ENCODE peak calls at places on chromosomes 2 and 18, in six cellular contexts. O is PC-3, U is HCT116, M is dorsolateral prefrontal cortex, I is tibial artery, W is upper lobe of right lung. Z is an unnamed sample.

GRCh38 chr2:86822668-86823067 is 32.0 kb upstream of the CD8A start:
- DNase-seq in O (no peak), U (no peak), M (no peak), I (no peak), W (no peak), Z (no peak)

GRCh38 chr2:70460333-70460732 is 93.3 kb downstream of the TGFA start:
- DNase-seq in O (peak), U (no peak), M (no peak), I (no peak), W (no peak), Z (no peak)

GRCh38 chr2:36734304-36734703 is 37.8 kb downstream of the VIT start:
- DNase-seq in O (no peak), U (no peak), M (no peak), I (no peak), W (no peak), Z (no peak)

GRCh38 chr2:25528173-25528572 is 145.2 kb downstream of the DTNB start:
- DNase-seq in O (peak), U (no peak), M (no peak), I (no peak), W (no peak), Z (no peak)

GRCh38 chr2:192030289-192030688 is 164.4 kb downstream of the TMEFF2 start:
- DNase-seq in O (no peak), U (no peak), M (no peak), I (no peak), W (no peak), Z (no peak)

GRCh38 chr2:190682168-190682567 is 33.3 kb downstream of the NAB1 start:
- DNase-seq in O (peak), U (peak), M (no peak), I (no peak), W (no peak), Z (no peak)

GRCh38 chr2:38499921-38500634 is 102.7 kb downstream of the HNRNPLL start:
- DNase-seq in O (no peak), U (no peak), M (no peak), I (peak), W (no peak), Z (no peak)

GRCh38 chr2:227164745-227165350 is 424 bp downstream of the COL4A3 start:
- DNase-seq in O (peak), U (no peak), M (no peak), I (no peak), W (peak), Z (no peak)

GRCh38 chr2:85106489-85107180 is 26.6 kb upstream of the TCF7L1 start:
- DNase-seq in O (peak), U (no peak), M (no peak), I (no peak), W (no peak), Z (no peak)

GRCh38 chr2:238237441-238237840 is 2.4 kb downstream of the HES6 start:
- DNase-seq in O (no peak), U (no peak), M (no peak), I (no peak), W (peak), Z (no peak)

GRCh38 chr2:40760071-40760666 is 308.3 kb upstream of the SLC8A1 start:
- DNase-seq in O (peak), U (peak), M (no peak), I (peak), W (no peak), Z (no peak)

GRCh38 chr2:55311444-55311870 is 42.4 kb upstream of the MTIF2 start:
- DNase-seq in O (peak), U (no peak), M (no peak), I (no peak), W (no peak), Z (no peak)

GRCh38 chr18:26088482-26088881 is 1.9 kb downstream of the SS18 start:
- DNase-seq in O (peak), U (no peak), M (no peak), I (no peak), W (no peak), Z (no peak)

GRCh38 chr2:111706481-111707001 is 177.5 kb downstream of the ANAPC1 start:
- DNase-seq in O (no peak), U (no peak), M (no peak), I (no peak), W (no peak), Z (no peak)

GRCh38 chr2:169961911-169962310 is 134.7 kb downstream of the UBR3 start:
- DNase-seq in O (no peak), U (no peak), M (no peak), I (peak), W (peak), Z (no peak)

GRCh38 chr2:176063958-176064357 is 19.8 kb downstream of the EVX2 start:
- DNase-seq in O (no peak), U (no peak), M (no peak), I (no peak), W (no peak), Z (no peak)

GRCh38 chr2:165328272-165328671 is 89.1 kb downstream of the SCN2A start:
- DNase-seq in O (no peak), U (no peak), M (no peak), I (no peak), W (no peak), Z (no peak)

GRCh38 chr2:8303322-8303832 is 378.5 kb upstream of the ID2 start:
- DNase-seq in O (no peak), U (no peak), M (peak), I (peak), W (peak), Z (no peak)

GRCh38 chr18:54223568-54224241 is 764 bp downstream of the MBD2 start:
- DNase-seq in O (peak), U (peak), M (peak), I (peak), W (peak), Z (no peak)

GRCh38 chr18:22177496-22177866 is 8.1 kb downstream of the GATA6 start:
- DNase-seq in O (no peak), U (no peak), M (no peak), I (no peak), W (no peak), Z (no peak)

GRCh38 chr18:22180722-22181121 is 11.3 kb downstream of the GATA6 start:
- DNase-seq in O (no peak), U (no peak), M (no peak), I (no peak), W (no peak), Z (no peak)

GRCh38 chr18:22176622-22177495 is 7.5 kb downstream of the GATA6 start:
- DNase-seq in O (no peak), U (no peak), M (no peak), I (peak), W (peak), Z (no peak)

GRCh38 chr18:22179631-22180030 is 10.2 kb downstream of the GATA6 start:
- DNase-seq in O (no peak), U (no peak), M (no peak), I (no peak), W (no peak), Z (no peak)

GRCh38 chr18:22179174-22179573 is 9.8 kb downstream of the GATA6 start:
- DNase-seq in O (peak), U (no peak), M (no peak), I (no peak), W (no peak), Z (no peak)
- H3K27ac ChIP-seq in O (no peak), U (no peak), M (no peak), I (peak), W (peak), Z (no peak)

DNA sequence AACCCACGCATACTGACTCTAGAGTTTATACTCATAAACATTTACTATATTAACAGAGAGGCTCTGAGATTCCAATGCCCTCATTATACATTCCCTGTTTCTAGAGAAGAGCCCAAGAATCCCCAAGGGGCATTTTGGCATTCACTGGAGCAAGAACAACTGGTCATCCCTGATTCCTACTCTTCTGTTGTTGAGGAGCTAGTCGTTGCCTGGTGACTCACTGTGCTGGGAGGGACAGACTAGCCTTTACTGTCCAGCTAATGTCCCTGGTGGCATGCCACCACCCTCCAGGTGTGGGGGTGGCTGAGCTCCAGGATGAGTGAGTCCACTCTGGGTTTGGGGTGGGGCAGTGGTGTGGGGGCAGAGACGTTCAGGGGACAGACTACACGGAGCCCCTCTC is 49.2 kb downstream of the RHOB start:
- DNase-seq in O (peak), U (peak), M (no peak), I (peak), W (peak), Z (no peak)
- H3K27ac ChIP-seq in O (peak), U (no peak), M (no peak), I (no peak), W (no peak), Z (no peak)

DNA sequence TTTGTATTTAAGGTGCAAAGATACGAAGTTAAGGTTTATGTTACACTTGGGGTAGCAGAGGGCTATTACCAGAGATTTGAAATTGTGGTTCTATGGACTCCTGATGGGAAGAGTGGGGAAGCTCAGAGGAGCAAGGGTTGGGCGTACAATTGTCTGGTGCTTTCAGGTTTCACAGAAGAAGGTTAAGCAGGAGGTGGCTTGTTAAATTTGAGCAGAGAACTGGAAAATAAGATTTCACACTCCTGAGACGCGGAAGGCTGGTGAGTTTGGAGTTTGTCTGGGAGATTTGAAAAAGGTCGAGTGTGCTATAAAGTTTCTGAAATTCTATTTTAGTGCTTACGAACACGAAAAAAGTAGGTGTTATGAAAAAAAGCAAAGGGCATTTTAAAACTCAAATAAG is 170.0 kb downstream of the MEIS1 start:
- DNase-seq in O (no peak), U (no peak), M (no peak), I (no peak), W (no peak), Z (no peak)
- H3K27ac ChIP-seq in O (no peak), U (no peak), M (no peak), I (no peak), W (no peak), Z (no peak)

GRCh38 chr2:64860936-64861335 is 128.3 kb upstream of the SLC1A4 start:
- DNase-seq in O (no peak), U (no peak), M (no peak), I (no peak), W (no peak), Z (no peak)

GRCh38 chr2:64861338-64862000 is 127.7 kb upstream of the SLC1A4 start:
- DNase-seq in O (no peak), U (no peak), M (no peak), I (peak), W (no peak), Z (no peak)

GRCh38 chr2:64859208-64860161 is 129.7 kb upstream of the SLC1A4 start:
- DNase-seq in O (peak), U (peak), M (peak), I (peak), W (peak), Z (peak)

GRCh38 chr2:64862001-64862397 is 127.2 kb upstream of the SLC1A4 start:
- DNase-seq in O (no peak), U (no peak), M (no peak), I (peak), W (no peak), Z (no peak)

DNA sequence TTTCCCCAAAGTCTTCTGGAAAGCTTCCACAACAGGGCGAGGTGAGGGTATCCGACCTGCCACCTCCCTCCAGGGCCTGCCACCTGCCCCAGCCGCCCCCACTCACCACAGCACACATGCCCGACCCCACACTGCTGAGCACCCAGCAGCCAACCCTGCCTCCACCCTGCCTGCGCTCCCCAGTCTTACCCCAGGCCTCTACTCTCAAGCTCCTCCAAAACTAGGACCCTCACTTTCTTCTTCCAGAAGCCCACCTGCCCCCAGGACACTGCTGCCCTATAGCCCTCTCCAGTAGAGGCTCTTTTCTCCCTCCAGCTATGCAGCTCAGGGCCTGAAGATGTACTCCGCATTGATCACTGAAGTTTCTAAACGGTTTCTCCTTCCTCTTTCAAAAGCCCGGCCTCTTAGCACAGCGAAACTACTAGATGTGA is 128.9 kb upstream of the SLC1A4 start:
- DNase-seq in O (no peak), U (no peak), M (no peak), I (peak), W (no peak), Z (no peak)
- H3K27ac ChIP-seq in O (peak), U (peak), M (no peak), I (peak), W (peak), Z (peak)

DNA sequence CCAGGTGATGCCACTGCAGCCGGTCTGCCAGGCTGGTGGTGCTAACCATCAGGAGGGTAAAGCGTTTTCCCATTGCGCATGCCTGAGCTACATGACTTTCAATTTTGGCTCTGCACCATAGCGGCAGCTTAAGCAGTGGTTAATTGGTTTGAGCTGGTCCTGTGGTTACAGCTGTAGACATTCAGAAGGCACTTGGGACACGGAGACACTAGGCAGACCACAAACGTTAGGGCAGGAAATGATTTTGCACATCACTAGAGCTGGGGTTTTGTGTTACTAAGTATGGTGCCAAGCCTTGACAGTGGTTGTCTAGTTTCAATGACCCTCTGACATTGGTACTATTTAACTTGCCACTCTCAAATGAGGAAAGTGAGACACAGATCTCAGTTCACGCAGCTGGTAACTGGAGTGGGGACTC is 28.9 kb upstream of the CNOT11 start:
- DNase-seq in O (no peak), U (no peak), M (no peak), I (no peak), W (no peak), Z (no peak)
- H3K27ac ChIP-seq in O (no peak), U (no peak), M (no peak), I (no peak), W (no peak), Z (no peak)

DNA sequence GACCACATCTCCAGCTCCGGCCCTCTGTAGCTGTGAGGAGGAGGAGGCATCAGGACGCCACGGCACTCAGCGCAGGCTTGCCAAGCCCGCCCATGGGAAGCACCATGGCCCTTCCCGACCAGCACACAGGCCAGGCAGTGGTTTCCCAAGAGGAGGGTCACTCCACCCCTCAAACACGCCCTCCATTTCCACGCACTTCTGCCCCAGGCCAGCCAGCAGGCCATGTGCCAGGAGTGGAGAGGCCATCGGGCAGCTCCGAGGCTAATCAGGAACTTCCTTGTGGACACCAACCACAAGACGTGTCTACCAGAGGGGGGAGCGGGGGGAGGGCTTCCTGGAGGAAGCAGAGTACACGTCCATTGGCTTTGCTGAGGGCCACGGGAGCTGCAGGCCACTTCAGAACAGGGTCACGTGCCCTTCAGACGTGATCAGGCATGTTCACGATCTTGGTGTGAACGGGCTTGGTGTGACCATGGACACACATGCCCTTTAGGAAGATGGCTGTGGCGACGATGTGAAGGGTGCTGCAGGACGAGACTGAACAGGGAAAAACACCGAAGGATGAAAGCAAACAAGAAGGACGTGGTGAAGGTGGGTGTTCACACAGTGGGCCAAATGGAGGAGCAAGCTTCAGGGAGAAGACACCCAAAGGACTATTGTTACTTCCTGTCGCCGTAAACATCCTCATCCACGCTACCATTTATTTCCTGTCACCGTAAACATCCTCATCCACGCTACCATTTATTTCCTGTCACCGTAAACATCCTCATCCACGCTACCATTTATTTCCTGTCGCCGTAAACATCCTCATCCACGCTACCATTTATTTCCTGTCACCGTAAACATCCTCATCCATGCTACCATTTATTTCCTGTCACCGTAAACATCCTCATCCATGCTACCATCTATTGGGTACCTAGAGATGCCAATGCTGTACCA is 6.5 kb upstream of the MTERF4 start:
- DNase-seq in O (no peak), U (no peak), M (no peak), I (no peak), W (no peak), Z (no peak)
- H3K27ac ChIP-seq in O (no peak), U (no peak), M (no peak), I (no peak), W (no peak), Z (no peak)

GRCh38 chr2:172976816-172977215 is 98.8 kb upstream of the MAP3K20 start:
- DNase-seq in O (no peak), U (no peak), M (no peak), I (no peak), W (no peak), Z (no peak)
- H3K27ac ChIP-seq in O (no peak), U (no peak), M (no peak), I (no peak), W (no peak), Z (no peak)

DNA sequence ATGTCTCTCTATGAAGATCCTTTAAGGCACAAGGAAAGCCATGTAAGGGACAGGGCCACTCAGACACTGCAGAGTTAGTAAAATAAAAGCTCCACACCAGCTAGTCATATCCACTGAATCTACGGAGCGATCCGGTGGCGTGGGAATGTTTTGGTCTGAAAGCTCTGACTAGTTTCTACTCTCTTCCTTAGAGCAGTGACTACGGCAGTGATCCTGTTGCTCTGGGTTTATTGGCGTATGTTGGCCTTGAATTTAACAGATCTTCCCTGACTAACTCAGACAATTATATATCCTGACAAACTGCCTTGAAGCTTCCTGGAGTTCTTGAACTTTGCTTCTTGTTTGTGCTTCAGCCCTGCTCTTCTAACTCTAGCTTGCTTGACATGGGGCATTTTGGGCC is 115.3 kb upstream of the FZD5 start:
- DNase-seq in O (no peak), U (no peak), M (no peak), I (no peak), W (no peak), Z (no peak)
- H3K27ac ChIP-seq in O (no peak), U (no peak), M (no peak), I (no peak), W (no peak), Z (no peak)

Z was measured in substantia nigra.